ENCODE peak calls at places on chromosome 6, in six cellular contexts. One of them, this sample, is unnamed.
A peak's percentile ranks its signal among the peaks of the same experiment; 100 is the strongest.

GRCh38 chr6:102387351-102388033 is 994.0 kb downstream of the GRIK2 start:
- DNase-seq in lower leg skin: no peak
- DNase-seq in spleen: no peak
- DNase-seq in esophagus squamous epithelium: no peak
- DNase-seq in NB4: no peak
- DNase-seq in body of pancreas: no peak
- DNase-seq in this sample: no peak

GRCh38 chr6:134853111-134854055 is 96.5 kb downstream of the ALDH8A1 start:
- DNase-seq in lower leg skin: no peak
- DNase-seq in spleen: no peak
- DNase-seq in esophagus squamous epithelium: no peak
- DNase-seq in NB4: no peak
- DNase-seq in body of pancreas: no peak
- DNase-seq in this sample: no peak

GRCh38 chr6:138468320-138469015 is 30.8 kb downstream of the NHSL1 start:
- DNase-seq in lower leg skin: no peak
- DNase-seq in spleen: no peak
- DNase-seq in esophagus squamous epithelium: no peak
- DNase-seq in NB4: no peak
- DNase-seq in body of pancreas: no peak
- DNase-seq in this sample: no peak

GRCh38 chr6:139135578-139136545 is 982 bp downstream of the HECA start:
- DNase-seq in lower leg skin: peak; percentile 91
- DNase-seq in spleen: peak; percentile 97
- DNase-seq in esophagus squamous epithelium: no peak
- DNase-seq in NB4: peak; percentile 73
- DNase-seq in body of pancreas: peak; percentile 58
- DNase-seq in this sample: peak; percentile 18

GRCh38 chr6:106098383-106099234 is 12.5 kb downstream of the PRDM1 start:
- DNase-seq in lower leg skin: no peak
- DNase-seq in spleen: peak; percentile 84
- DNase-seq in esophagus squamous epithelium: no peak
- DNase-seq in NB4: peak; percentile 38
- DNase-seq in body of pancreas: peak; percentile 39
- DNase-seq in this sample: no peak

GRCh38 chr6:100664274-100665040 is 199.7 kb upstream of the SIM1 start:
- DNase-seq in lower leg skin: no peak
- DNase-seq in spleen: no peak
- DNase-seq in esophagus squamous epithelium: no peak
- DNase-seq in NB4: peak; percentile 47
- DNase-seq in body of pancreas: no peak
- DNase-seq in this sample: no peak

GRCh38 chr6:84227044-84227433 is 404 bp downstream of the CEP162 start:
- DNase-seq in lower leg skin: no peak
- DNase-seq in spleen: peak; percentile 66
- DNase-seq in esophagus squamous epithelium: no peak
- DNase-seq in NB4: no peak
- DNase-seq in body of pancreas: no peak
- DNase-seq in this sample: no peak

GRCh38 chr6:17446713-17447112 is 53.3 kb downstream of the CAP2 start:
- DNase-seq in lower leg skin: no peak
- DNase-seq in spleen: no peak
- DNase-seq in esophagus squamous epithelium: no peak
- DNase-seq in NB4: no peak
- DNase-seq in body of pancreas: no peak
- DNase-seq in this sample: no peak

GRCh38 chr6:169472786-169473416 is 219.3 kb upstream of the THBS2 start:
- DNase-seq in lower leg skin: no peak
- DNase-seq in spleen: no peak
- DNase-seq in esophagus squamous epithelium: no peak
- DNase-seq in NB4: no peak
- DNase-seq in body of pancreas: no peak
- DNase-seq in this sample: no peak

GRCh38 chr6:87618531-87618930 is 28.6 kb downstream of the ORC3 start:
- DNase-seq in lower leg skin: no peak
- DNase-seq in spleen: no peak
- DNase-seq in esophagus squamous epithelium: no peak
- DNase-seq in NB4: no peak
- DNase-seq in body of pancreas: no peak
- DNase-seq in this sample: no peak

GRCh38 chr6:157561929-157562810 is 181.2 kb downstream of the ZDHHC14 start:
- DNase-seq in lower leg skin: peak; percentile 80
- DNase-seq in spleen: peak; percentile 88
- DNase-seq in esophagus squamous epithelium: no peak
- DNase-seq in NB4: no peak
- DNase-seq in body of pancreas: no peak
- DNase-seq in this sample: no peak

GRCh38 chr6:155765275-155766194 is 309.9 kb upstream of the NOX3 start:
- DNase-seq in lower leg skin: no peak
- DNase-seq in spleen: no peak
- DNase-seq in esophagus squamous epithelium: no peak
- DNase-seq in NB4: no peak
- DNase-seq in body of pancreas: no peak
- DNase-seq in this sample: no peak

GRCh38 chr6:81838031-81838430 is 85.5 kb upstream of the TENT5A start:
- DNase-seq in lower leg skin: no peak
- DNase-seq in spleen: no peak
- DNase-seq in esophagus squamous epithelium: no peak
- DNase-seq in NB4: no peak
- DNase-seq in body of pancreas: no peak
- DNase-seq in this sample: no peak

GRCh38 chr6:14972379-14973067 is 273.3 kb upstream of the JARID2 start:
- DNase-seq in lower leg skin: no peak
- DNase-seq in spleen: no peak
- DNase-seq in esophagus squamous epithelium: no peak
- DNase-seq in NB4: no peak
- DNase-seq in body of pancreas: no peak
- DNase-seq in this sample: no peak

GRCh38 chr6:42339991-42340401 is 111.7 kb downstream of the TRERF1 start:
- DNase-seq in lower leg skin: no peak
- DNase-seq in spleen: no peak
- DNase-seq in esophagus squamous epithelium: no peak
- DNase-seq in NB4: peak; percentile 42
- DNase-seq in body of pancreas: no peak
- DNase-seq in this sample: peak; percentile 49

GRCh38 chr6:107128577-107128976 is 13.3 kb upstream of the BEND3 start:
- DNase-seq in lower leg skin: no peak
- DNase-seq in spleen: no peak
- DNase-seq in esophagus squamous epithelium: no peak
- DNase-seq in NB4: no peak
- DNase-seq in body of pancreas: no peak
- DNase-seq in this sample: no peak

GRCh38 chr6:79895382-79896100 is 51.8 kb downstream of the ELOVL4 start:
- DNase-seq in lower leg skin: no peak
- DNase-seq in spleen: no peak
- DNase-seq in esophagus squamous epithelium: no peak
- DNase-seq in NB4: no peak
- DNase-seq in body of pancreas: no peak
- DNase-seq in this sample: no peak

GRCh38 chr6:119240257-119241123 is 109.1 kb downstream of the MAN1A1 start:
- DNase-seq in lower leg skin: no peak
- DNase-seq in spleen: no peak
- DNase-seq in esophagus squamous epithelium: no peak
- DNase-seq in NB4: no peak
- DNase-seq in body of pancreas: no peak
- DNase-seq in this sample: no peak

GRCh38 chr6:75735491-75736186 is 13.4 kb upstream of the MYO6 start:
- DNase-seq in lower leg skin: no peak
- DNase-seq in spleen: no peak
- DNase-seq in esophagus squamous epithelium: no peak
- DNase-seq in NB4: peak; percentile 15
- DNase-seq in body of pancreas: peak; percentile 29
- DNase-seq in this sample: no peak

GRCh38 chr6:31697555-31697954 is 5.6 kb downstream of the ABHD16A start:
- DNase-seq in lower leg skin: no peak
- DNase-seq in spleen: no peak
- DNase-seq in esophagus squamous epithelium: no peak
- DNase-seq in NB4: no peak
- DNase-seq in body of pancreas: no peak
- DNase-seq in this sample: no peak

GRCh38 chr6:14108571-14109410 is 8.8 kb upstream of the CD83 start:
- DNase-seq in lower leg skin: no peak
- DNase-seq in spleen: peak; percentile 85
- DNase-seq in esophagus squamous epithelium: no peak
- DNase-seq in NB4: peak; percentile 90
- DNase-seq in body of pancreas: no peak
- DNase-seq in this sample: no peak

GRCh38 chr6:49550413-49551125 is at the start of gene C6orf141:
- DNase-seq in lower leg skin: peak; percentile 86
- DNase-seq in spleen: no peak
- DNase-seq in esophagus squamous epithelium: no peak
- DNase-seq in NB4: no peak
- DNase-seq in body of pancreas: peak; percentile 34
- DNase-seq in this sample: peak; percentile 50
- TF ChIP-seq POLR2A in lower leg skin: no peak
- TF ChIP-seq POLR2A in spleen: no peak
- TF ChIP-seq POLR2A in esophagus squamous epithelium: peak; percentile 58
- TF ChIP-seq POLR2A in NB4: no peak
- TF ChIP-seq POLR2A in body of pancreas: no peak
- TF ChIP-seq POLR2A in this sample: no peak

DNA sequence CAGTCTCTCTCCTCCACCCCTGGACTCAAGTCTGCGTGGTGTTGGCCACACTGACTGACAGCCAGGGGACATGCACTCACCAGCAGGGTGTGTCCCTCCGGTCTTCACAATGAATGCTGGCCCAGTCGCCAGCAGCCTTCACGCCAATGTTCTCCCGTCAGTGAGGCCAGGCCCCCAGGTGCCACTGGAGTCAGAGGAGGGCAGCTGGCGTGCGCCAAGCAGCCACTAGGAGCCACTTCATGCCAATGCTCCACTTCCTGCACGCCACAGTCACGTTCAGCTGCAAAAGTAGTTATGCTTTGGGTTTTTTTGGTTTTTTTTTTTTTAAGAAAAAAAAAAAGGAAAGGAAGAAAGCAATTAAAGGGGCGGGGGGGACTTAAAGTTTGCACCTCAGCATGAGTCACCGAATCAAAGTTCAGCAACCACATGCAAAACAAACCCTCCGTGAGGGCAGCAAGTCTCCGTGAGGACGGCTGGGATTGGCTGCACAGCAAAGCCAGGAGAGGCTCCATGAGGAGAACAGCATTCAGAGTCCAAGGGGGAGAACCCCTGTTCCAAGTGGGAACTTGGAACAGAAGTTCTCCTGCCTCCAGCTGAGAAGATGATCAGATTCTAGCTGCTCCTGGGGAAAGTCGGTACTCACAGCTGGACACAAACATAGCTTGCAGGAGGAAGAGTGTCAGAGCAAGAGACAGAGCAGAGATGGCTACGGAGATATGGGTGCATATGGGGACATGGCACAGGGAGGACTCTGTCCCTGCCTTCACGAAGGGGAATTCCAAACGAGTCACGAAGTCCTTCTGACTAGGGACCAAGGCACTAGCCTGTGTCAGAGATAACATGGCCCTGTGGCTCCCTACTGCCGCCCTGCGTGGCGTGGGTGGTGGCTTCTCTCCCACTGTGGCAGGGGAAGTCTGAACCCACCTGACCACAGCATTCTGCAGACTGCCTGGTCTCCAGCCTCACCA is at the start of gene ZC3H12D:
- DNase-seq in lower leg skin: peak; percentile 91
- DNase-seq in spleen: peak; percentile 91
- DNase-seq in esophagus squamous epithelium: no peak
- DNase-seq in NB4: peak; percentile 68
- DNase-seq in body of pancreas: no peak
- DNase-seq in this sample: no peak
- TF ChIP-seq POLR2A in lower leg skin: no peak
- TF ChIP-seq POLR2A in spleen: no peak
- TF ChIP-seq POLR2A in esophagus squamous epithelium: peak; percentile 57
- TF ChIP-seq POLR2A in NB4: no peak
- TF ChIP-seq POLR2A in body of pancreas: no peak
- TF ChIP-seq POLR2A in this sample: peak; percentile 52

GRCh38 chr6:57317060-57317943 is at the start of gene PRIM2:
- DNase-seq in lower leg skin: peak; percentile 95
- DNase-seq in spleen: peak; percentile 93
- DNase-seq in esophagus squamous epithelium: peak; percentile 42
- DNase-seq in NB4: peak; percentile 90
- DNase-seq in body of pancreas: peak; percentile 87
- DNase-seq in this sample: peak; percentile 61

GRCh38 chr6:57313009-57313408 is 4.4 kb upstream of the PRIM2 start:
- DNase-seq in lower leg skin: no peak
- DNase-seq in spleen: no peak
- DNase-seq in esophagus squamous epithelium: no peak
- DNase-seq in NB4: no peak
- DNase-seq in body of pancreas: no peak
- DNase-seq in this sample: no peak

GRCh38 chr6:57313711-57314471 is 3.5 kb upstream of the PRIM2 start:
- DNase-seq in lower leg skin: no peak
- DNase-seq in spleen: no peak
- DNase-seq in esophagus squamous epithelium: no peak
- DNase-seq in NB4: no peak
- DNase-seq in body of pancreas: no peak
- DNase-seq in this sample: no peak

GRCh38 chr6:57315851-57316250 is 1.6 kb upstream of the PRIM2 start:
- DNase-seq in lower leg skin: no peak
- DNase-seq in spleen: no peak
- DNase-seq in esophagus squamous epithelium: no peak
- DNase-seq in NB4: no peak
- DNase-seq in body of pancreas: no peak
- DNase-seq in this sample: no peak

DNA sequence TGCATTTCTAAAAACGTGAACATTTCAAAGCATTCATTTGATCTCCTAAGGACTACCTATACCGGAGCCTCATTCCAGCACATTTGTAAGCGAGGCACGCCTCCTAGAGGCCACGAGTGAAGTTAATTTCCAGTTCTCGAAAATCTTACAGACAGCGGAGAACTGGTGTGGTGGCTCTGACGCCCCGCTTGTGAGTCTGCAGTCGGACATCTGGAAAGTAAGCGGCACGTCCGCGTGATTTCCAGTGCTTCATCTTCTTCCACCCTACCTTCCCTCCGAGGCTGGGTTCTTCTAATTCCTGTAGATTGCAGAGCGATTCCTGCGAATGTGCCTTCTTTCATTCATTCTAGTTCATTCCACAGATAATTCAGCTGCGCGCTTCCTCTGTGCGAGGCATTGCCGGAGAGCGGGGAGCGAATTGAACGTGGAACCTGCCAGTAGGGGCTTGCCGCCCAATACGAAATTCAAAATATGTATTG is 810 bp upstream of the PRIM2 start:
- DNase-seq in lower leg skin: peak; percentile 94
- DNase-seq in spleen: peak; percentile 90
- DNase-seq in esophagus squamous epithelium: peak; percentile 28
- DNase-seq in NB4: peak; percentile 95
- DNase-seq in body of pancreas: peak; percentile 83
- DNase-seq in this sample: peak; percentile 49
- TF ChIP-seq POLR2A in lower leg skin: no peak
- TF ChIP-seq POLR2A in spleen: no peak
- TF ChIP-seq POLR2A in esophagus squamous epithelium: no peak
- TF ChIP-seq POLR2A in NB4: no peak
- TF ChIP-seq POLR2A in body of pancreas: no peak
- TF ChIP-seq POLR2A in this sample: no peak

DNA sequence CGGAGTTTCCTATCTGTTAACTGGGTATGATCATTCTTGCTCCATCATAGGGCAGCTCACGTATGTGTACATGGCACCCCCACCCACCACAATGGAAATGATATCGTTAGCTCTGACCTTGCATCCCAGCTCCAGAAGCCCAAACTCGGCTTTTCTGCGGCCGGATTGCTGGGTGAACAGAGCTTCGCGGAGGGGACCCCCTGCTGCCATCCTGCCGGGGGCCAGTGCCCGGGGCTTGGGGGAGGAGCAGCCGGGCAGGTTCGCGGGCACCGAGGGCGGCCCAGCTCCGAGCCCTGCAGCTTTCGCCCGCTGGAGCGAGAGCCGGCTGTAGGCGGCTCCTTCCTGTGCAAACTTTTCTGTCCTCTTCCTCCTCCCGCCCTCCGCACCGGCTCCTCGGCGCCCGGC is 24.9 kb upstream of the FUCA2 start:
- DNase-seq in lower leg skin: peak; percentile 87
- DNase-seq in spleen: peak; percentile 91
- DNase-seq in esophagus squamous epithelium: no peak
- DNase-seq in NB4: peak; percentile 78
- DNase-seq in body of pancreas: peak; percentile 46
- DNase-seq in this sample: no peak
- TF ChIP-seq POLR2A in lower leg skin: no peak
- TF ChIP-seq POLR2A in spleen: no peak
- TF ChIP-seq POLR2A in esophagus squamous epithelium: no peak
- TF ChIP-seq POLR2A in NB4: no peak
- TF ChIP-seq POLR2A in body of pancreas: no peak
- TF ChIP-seq POLR2A in this sample: no peak